ENCODE peak calls at places on chromosomes 3 and 15, in four cellular contexts. K is MM.1S, P is endothelial cell of umbilical vein, D is HepG2. Z is an unnamed sample. For H3K4me1, the result is how much of the 10 kb centered on the place peaks cover.

GRCh38 chr3:29515451-29515850 is 234.6 kb downstream of the RBMS3 start:
- DNase-seq in K (peak), P (peak), D (no peak), Z (no peak)

GRCh38 chr3:129161860-129162271 is 1.0 kb upstream of the ISY1 start:
- DNase-seq in K (peak), P (no peak), D (peak), Z (peak)

GRCh38 chr3:113097821-113098516 is 107.2 kb downstream of the GTPBP8 start:
- DNase-seq in K (no peak), P (no peak), D (peak), Z (no peak)

GRCh38 chr3:157499342-157499963 is 3.8 kb downstream of the VEPH1 start:
- DNase-seq in K (peak), P (peak), D (peak), Z (no peak)

GRCh38 chr3:48034000-48034516 is 17.8 kb upstream of the MAP4 start:
- DNase-seq in K (peak), P (peak), D (peak), Z (no peak)

GRCh38 chr3:38054166-38054991 is 15.4 kb downstream of the DLEC1 start:
- DNase-seq in K (no peak), P (no peak), D (peak), Z (no peak)

GRCh38 chr3:123499316-123499715 is 50.4 kb upstream of the ADCY5 start:
- DNase-seq in K (no peak), P (no peak), D (no peak), Z (no peak)

GRCh38 chr3:66425032-66425431 is 75.8 kb downstream of the LRIG1 start:
- DNase-seq in K (no peak), P (no peak), D (no peak), Z (no peak)

GRCh38 chr15:53588773-53589172 is 170.7 kb downstream of the WDR72 start:
- DNase-seq in K (no peak), P (no peak), D (no peak), Z (no peak)

GRCh38 chr3:187958432-187959003 is 195.4 kb upstream of the LPP start:
- DNase-seq in K (no peak), P (no peak), D (no peak), Z (no peak)

GRCh38 chr3:45994661-45995369 is 809 bp downstream of the FYCO1 start:
- DNase-seq in K (no peak), P (no peak), D (peak), Z (no peak)

GRCh38 chr3:66479532-66479947 is 21.3 kb downstream of the LRIG1 start:
- DNase-seq in K (no peak), P (no peak), D (no peak), Z (no peak)

GRCh38 chr3:156149781-156150375 is 29.5 kb downstream of the KCNAB1 start:
- DNase-seq in K (no peak), P (no peak), D (no peak), Z (no peak)

DNA sequence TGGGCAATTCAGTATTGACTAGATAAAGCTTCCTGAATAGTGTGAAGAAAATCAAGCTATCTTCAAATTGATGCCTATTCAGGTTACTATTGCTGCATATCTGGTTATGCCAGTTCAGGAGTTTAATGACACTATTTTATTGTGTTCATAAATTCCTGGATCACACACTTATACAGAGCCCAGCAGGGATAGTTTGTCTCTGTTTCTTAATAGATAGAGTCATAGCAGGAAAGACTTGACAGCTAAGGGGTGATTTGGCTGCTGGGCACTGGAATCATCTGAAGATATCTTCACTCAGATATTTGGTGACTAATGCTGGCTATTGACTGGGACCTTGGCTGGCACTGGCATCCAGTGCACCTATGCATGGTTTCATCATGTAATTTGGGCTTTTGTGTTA is 187.8 kb downstream of the PYDC2 start:
- DNase-seq in K (no peak), P (no peak), D (no peak), Z (no peak)
- H3K4me1 ChIP-seq in K (under half), P (under half), D (under half), Z (under half)

DNA sequence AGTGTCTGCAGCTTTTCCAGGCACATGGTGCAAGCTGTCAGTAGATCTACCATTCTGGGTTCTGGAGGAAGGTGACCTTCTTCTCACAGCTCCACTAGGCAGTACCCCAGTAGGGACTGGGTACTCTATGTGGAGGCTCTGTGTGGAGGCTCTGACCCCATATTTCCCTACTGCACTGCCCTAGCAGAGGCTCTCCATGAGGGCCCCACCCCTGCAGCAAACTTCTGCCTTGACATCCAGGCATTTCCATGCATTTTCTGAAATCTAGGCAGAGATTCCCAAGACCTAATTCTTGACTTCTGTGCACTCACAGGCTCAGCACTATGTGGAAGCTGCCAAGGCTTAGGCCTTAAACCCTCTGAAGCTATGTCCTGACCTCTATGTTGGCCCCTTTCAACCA is 1060.0 kb downstream of the NAALADL2 start:
- DNase-seq in K (no peak), P (no peak), D (no peak), Z (no peak)
- TF ChIP-seq CTCF in K (no peak), P (no peak), D (no peak), Z (no peak)

DNA sequence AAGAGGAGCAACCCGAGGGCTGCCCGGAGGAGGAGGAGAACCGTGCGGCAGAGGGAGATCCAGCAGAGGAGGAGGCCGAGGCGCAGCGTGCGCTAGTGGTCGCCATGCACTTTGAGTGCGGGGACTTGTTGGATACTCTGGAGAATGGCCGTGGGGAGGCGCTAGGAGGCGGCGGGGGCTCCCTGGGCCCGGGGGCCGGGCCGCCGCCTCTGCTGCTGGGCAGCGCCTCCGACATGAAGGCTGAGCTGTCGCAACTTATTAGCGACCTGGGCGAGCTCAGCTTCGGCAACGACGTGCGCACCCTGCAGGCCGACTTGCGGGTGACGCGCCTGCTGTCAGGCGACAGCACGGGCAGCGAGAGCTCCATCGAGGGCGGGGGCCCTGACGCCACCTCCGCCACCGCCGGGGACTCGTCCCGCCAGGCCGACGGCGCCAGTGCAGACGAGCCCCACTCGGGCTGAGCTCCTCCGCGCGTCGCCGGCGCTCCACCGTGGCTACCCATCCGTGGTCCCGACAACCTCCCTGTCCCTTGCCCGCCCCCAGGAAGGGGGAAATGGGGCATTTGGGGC is 2.0 kb downstream of the FAM43A start:
- DNase-seq in K (peak), P (no peak), D (no peak), Z (peak)
- TF ChIP-seq EZH2 in K (no peak), P (no peak), D (no peak), Z (no peak)

DNA sequence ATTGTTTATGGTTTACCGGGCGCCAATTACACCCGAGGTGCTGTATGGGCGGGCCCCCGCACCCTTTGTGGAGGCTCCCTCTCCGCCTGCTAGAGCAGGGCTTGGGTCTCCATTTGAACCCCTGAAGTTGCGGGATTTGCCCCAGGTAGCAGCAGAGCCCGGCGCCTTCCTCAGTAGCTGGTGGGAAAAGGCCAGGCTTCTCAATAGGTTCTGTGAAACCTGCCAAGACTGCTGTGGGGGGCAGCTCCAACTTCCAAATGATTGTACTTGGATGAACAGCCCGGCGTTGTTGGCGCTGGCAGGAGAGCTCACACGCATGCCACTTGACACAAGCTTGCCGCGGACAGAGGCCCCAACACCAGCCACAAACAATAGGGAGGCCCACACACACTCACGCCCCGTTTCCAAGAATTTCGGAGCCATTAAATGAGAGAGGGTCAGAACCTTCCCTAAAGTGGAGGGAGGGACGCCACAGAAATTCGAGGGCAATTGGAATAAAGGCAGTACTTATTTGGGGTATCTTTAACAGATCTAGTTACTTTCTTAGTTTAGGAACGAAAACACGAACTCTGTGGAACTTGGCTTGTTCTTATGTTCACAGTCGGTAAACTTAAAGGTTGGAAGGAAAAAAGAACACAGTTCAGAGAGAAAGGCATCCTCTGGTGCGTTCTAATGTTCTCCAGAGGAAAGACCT is 1.4 kb downstream of the EPHB3 start:
- DNase-seq in K (no peak), P (no peak), D (no peak), Z (no peak)
- H3K4me1 ChIP-seq in K (under half), P (under half), D (under half), Z (under half)

GRCh38 chr15:80996247-80996646 is 4.5 kb upstream of the TLNRD1 start:
- DNase-seq in K (peak), P (no peak), D (no peak), Z (peak)
- TF ChIP-seq CTCF in K (peak), P (peak), D (peak), Z (peak)

GRCh38 chr3:178140491-178140890 is 395.7 kb upstream of the KCNMB2 start:
- DNase-seq in K (no peak), P (peak), D (no peak), Z (peak)

GRCh38 chr3:178139116-178139515 is 397.1 kb upstream of the KCNMB2 start:
- DNase-seq in K (no peak), P (no peak), D (no peak), Z (no peak)

GRCh38 chr3:178137831-178138230 is 398.4 kb upstream of the KCNMB2 start:
- DNase-seq in K (no peak), P (no peak), D (no peak), Z (no peak)

GRCh38 chr3:178131801-178132200 is 404.4 kb upstream of the KCNMB2 start:
- DNase-seq in K (no peak), P (no peak), D (no peak), Z (no peak)

DNA sequence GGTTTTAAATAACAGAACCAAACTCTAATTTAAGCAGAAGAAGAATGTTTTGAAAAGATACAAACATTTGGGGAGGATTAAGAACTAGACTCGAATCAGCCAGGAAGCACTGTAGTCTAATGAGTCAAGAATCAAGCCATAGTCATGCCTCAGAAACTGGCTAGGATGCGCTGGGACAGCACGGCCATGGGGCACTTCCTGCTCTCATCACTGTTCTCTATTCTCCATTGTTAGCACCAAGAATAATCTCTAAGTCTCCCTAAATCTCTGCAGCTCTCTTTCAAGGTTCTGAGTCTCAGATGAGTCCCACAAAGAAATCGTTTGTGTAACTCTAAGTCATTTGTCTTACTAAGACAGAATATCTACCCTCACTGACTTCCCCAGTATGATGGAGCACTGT is 399.0 kb upstream of the KCNMB2 start:
- DNase-seq in K (no peak), P (no peak), D (no peak), Z (no peak)
- TF ChIP-seq EZH2 in K (no peak), P (no peak), D (no peak), Z (no peak)

GRCh38 chr3:181459516-181459915 is 252.2 kb upstream of the SOX2 start:
- DNase-seq in K (no peak), P (no peak), D (no peak), Z (no peak)
- H3K4me1 ChIP-seq in K (under half), P (under half), D (under half), Z (under half)

GRCh38 chr3:13282986-13283876 is 136.9 kb downstream of the NUP210 start:
- DNase-seq in K (peak), P (no peak), D (no peak), Z (peak)
- TF ChIP-seq CTCF in K (peak), P (no peak), D (peak), Z (peak)

GRCh38 chr15:50066693-50067092 is 52.3 kb downstream of the ATP8B4 start:
- DNase-seq in K (no peak), P (no peak), D (no peak), Z (no peak)

GRCh38 chr15:50065264-50065663 is 53.8 kb downstream of the ATP8B4 start:
- DNase-seq in K (no peak), P (no peak), D (no peak), Z (no peak)

GRCh38 chr15:50064674-50065073 is 54.4 kb downstream of the ATP8B4 start:
- DNase-seq in K (no peak), P (no peak), D (no peak), Z (no peak)

GRCh38 chr15:50067254-50067653 is 51.8 kb downstream of the ATP8B4 start:
- DNase-seq in K (no peak), P (no peak), D (no peak), Z (no peak)

GRCh38 chr15:50066202-50066601 is 52.8 kb downstream of the ATP8B4 start:
- DNase-seq in K (no peak), P (no peak), D (no peak), Z (no peak)
- TF ChIP-seq EZH2 in K (no peak), P (no peak), D (no peak), Z (no peak)

DNA sequence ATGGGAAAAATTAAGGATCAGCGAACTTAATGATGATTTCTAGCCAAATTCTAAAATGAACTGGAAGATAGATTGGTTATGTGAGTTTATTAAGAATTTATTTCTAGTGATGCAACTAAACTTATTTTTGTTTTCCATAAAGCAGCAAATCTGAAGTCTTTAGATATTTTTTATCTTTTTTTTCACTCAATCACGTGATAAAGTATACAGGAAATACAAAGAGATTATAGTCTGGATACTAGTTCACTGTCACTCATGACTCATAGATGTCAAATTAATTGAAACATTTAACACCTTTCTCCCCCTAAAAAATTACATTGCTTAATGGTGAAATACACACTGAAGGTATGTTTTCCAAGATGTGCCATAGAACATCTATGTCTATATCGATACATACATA is 416.9 kb downstream of the TUSC7 start:
- DNase-seq in K (no peak), P (no peak), D (no peak), Z (no peak)
- H3K4me1 ChIP-seq in K (under half), P (under half), D (under half), Z (under half)

Z was measured in A673.